ENCODE peak calls at places on chromosome 12, in eight cellular contexts. J is activated CD4-positive, alpha-beta T cell treated with anti-CD3 and anti-CD28 coated beads, Interleukin-2, amount 50 U/mL, for 1 hour; U is lung; Q is stimulated activated CD4-positive, alpha-beta T cell treated with anti-CD3 and anti-CD28 coated beads, Interleukin-4, amount 100 ng/mL, for 48 hours; D is cardiac fibroblast; A is aorta; Y is HS-27A; F is AG10803. I is an unnamed sample.

GRCh38 chr12:78970041-78970440 is 105.5 kb downstream of the SYT1 start:
- DNase-seq in J (no peak), U (no peak), Q (no peak), D (peak), A (no peak), Y (peak), F (no peak), I (no peak)

GRCh38 chr12:51620448-51620847 is 29.4 kb downstream of the SCN8A start:
- DNase-seq in J (no peak), U (no peak), Q (no peak), D (peak), A (no peak), Y (peak), F (peak), I (no peak)

GRCh38 chr12:130127527-130127908 is 34.7 kb upstream of the FZD10 start:
- DNase-seq in J (no peak), U (peak), Q (no peak), D (no peak), A (no peak), Y (no peak), F (no peak), I (no peak)

GRCh38 chr12:70698345-70698744 is 61.1 kb upstream of the PTPRB start:
- DNase-seq in J (no peak), U (no peak), Q (no peak), D (no peak), A (no peak), Y (no peak), F (no peak), I (no peak)

GRCh38 chr12:132593938-132594358 is 16.4 kb downstream of the LRCOL1 start:
- DNase-seq in J (no peak), U (peak), Q (no peak), D (peak), A (peak), Y (no peak), F (peak), I (peak)

GRCh38 chr12:6335451-6336078 is 6.3 kb downstream of the TNFRSF1A start:
- DNase-seq in J (peak), U (peak), Q (peak), D (peak), A (peak), Y (peak), F (peak), I (peak)

GRCh38 chr12:122788387-122788786 is 14.0 kb downstream of the CCDC62 start:
- DNase-seq in J (no peak), U (no peak), Q (no peak), D (peak), A (no peak), Y (peak), F (peak), I (no peak)

GRCh38 chr12:75302225-75302624 is 27.9 kb downstream of the CAPS2 start:
- DNase-seq in J (no peak), U (no peak), Q (no peak), D (no peak), A (no peak), Y (no peak), F (no peak), I (no peak)

GRCh38 chr12:16599081-16599480 is 6.9 kb downstream of the LMO3 start:
- DNase-seq in J (no peak), U (no peak), Q (no peak), D (no peak), A (no peak), Y (no peak), F (no peak), I (no peak)

GRCh38 chr12:46354799-46355194 is 17.8 kb downstream of the SLC38A2 start:
- DNase-seq in J (no peak), U (no peak), Q (no peak), D (no peak), A (no peak), Y (no peak), F (no peak), I (no peak)

GRCh38 chr12:99498756-99499155 is 148.8 kb upstream of the GARIN6 start:
- DNase-seq in J (no peak), U (no peak), Q (no peak), D (peak), A (no peak), Y (peak), F (peak), I (no peak)

GRCh38 chr12:7797698-7798398 is 8.6 kb downstream of the NANOG start:
- DNase-seq in J (no peak), U (no peak), Q (no peak), D (peak), A (no peak), Y (no peak), F (no peak), I (no peak)

I was measured in GM06990.